ENCODE peak calls at places on chromosomes 7 and 10, in six cellular contexts. G, F, A, N, V and C are unnamed samples.

GRCh38 chr10:31404640-31405039 is 85.6 kb downstream of the ZEB1 start:
- ATAC-seq in G (no peak), F (peak), A (no peak), N (no peak), V (no peak), C (no peak)

GRCh38 chr10:30384791-30385201 is 35.7 kb upstream of the MTPAP start:
- ATAC-seq in G (no peak), F (peak), A (peak), N (peak), V (peak), C (no peak)

GRCh38 chr7:22488643-22489462 is 11.1 kb downstream of the STEAP1B start:
- ATAC-seq in G (peak), F (peak), A (peak), N (peak), V (peak), C (peak)

GRCh38 chr10:79418274-79418673 is 27.1 kb downstream of the ZCCHC24 start:
- ATAC-seq in G (no peak), F (no peak), A (no peak), N (no peak), V (no peak), C (no peak)

GRCh38 chr7:80136276-80137045 is 1.8 kb downstream of the GNAI1 start:
- ATAC-seq in G (no peak), F (no peak), A (no peak), N (no peak), V (no peak), C (no peak)

GRCh38 chr7:32357535-32358277 is 132.5 kb downstream of the LSM5 start:
- ATAC-seq in G (no peak), F (no peak), A (peak), N (peak), V (peak), C (no peak)

GRCh38 chr7:24720283-24720682 is 37.0 kb downstream of the GSDME start:
- ATAC-seq in G (no peak), F (no peak), A (no peak), N (no peak), V (no peak), C (no peak)

GRCh38 chr7:25311346-25311745 is 83.1 kb upstream of the NPVF start:
- ATAC-seq in G (no peak), F (no peak), A (no peak), N (no peak), V (no peak), C (no peak)

GRCh38 chr7:77354484-77354883 is 61.7 kb downstream of the GSAP start:
- ATAC-seq in G (no peak), F (no peak), A (no peak), N (no peak), V (no peak), C (no peak)

GRCh38 chr7:29935111-29935510 is 54.5 kb downstream of the SCRN1 start:
- ATAC-seq in G (no peak), F (no peak), A (no peak), N (no peak), V (no peak), C (no peak)

GRCh38 chr10:96269438-96270300 is 1.7 kb downstream of the BLNK start:
- ATAC-seq in G (no peak), F (no peak), A (no peak), N (no peak), V (no peak), C (no peak)

GRCh38 chr10:122127943-122128342 is 139.0 kb downstream of the TACC2 start:
- ATAC-seq in G (peak), F (no peak), A (no peak), N (no peak), V (peak), C (peak)

GRCh38 chr10:33837736-33838135 is 503.3 kb upstream of the NRP1 start:
- ATAC-seq in G (no peak), F (no peak), A (peak), N (no peak), V (no peak), C (no peak)

GRCh38 chr10:94131885-94132284 is 138.2 kb downstream of the PLCE1 start:
- ATAC-seq in G (no peak), F (no peak), A (no peak), N (no peak), V (no peak), C (no peak)

GRCh38 chr7:43649755-43650274 is 66.9 kb downstream of the STK17A start:
- ATAC-seq in G (peak), F (no peak), A (no peak), N (no peak), V (peak), C (no peak)

GRCh38 chr7:154372106-154372505 is 319.9 kb downstream of the DPP6 start:
- ATAC-seq in G (no peak), F (no peak), A (no peak), N (peak), V (no peak), C (no peak)

GRCh38 chr10:576130-576465 is 113.4 kb downstream of the DIP2C start:
- ATAC-seq in G (peak), F (no peak), A (no peak), N (no peak), V (no peak), C (peak)

GRCh38 chr10:114697061-114697598 is 39.1 kb upstream of the ABLIM1 start:
- ATAC-seq in G (peak), F (no peak), A (peak), N (no peak), V (peak), C (peak)

GRCh38 chr10:48965460-48965859 is 25.8 kb upstream of the LRRC18 start:
- ATAC-seq in G (no peak), F (no peak), A (no peak), N (no peak), V (no peak), C (no peak)

GRCh38 chr7:35437619-35438275 is 183.8 kb upstream of the TBX20 start:
- ATAC-seq in G (no peak), F (no peak), A (no peak), N (no peak), V (no peak), C (no peak)

GRCh38 chr7:74325230-74325565 is 36.0 kb downstream of the CLIP2 start:
- ATAC-seq in G (peak), F (no peak), A (no peak), N (no peak), V (no peak), C (no peak)

GRCh38 chr7:45575501-45576248 is 1.5 kb downstream of the ADCY1 start:
- ATAC-seq in G (peak), F (peak), A (no peak), N (peak), V (no peak), C (no peak)

GRCh38 chr10:78283069-78283682 is 249.5 kb downstream of the RPS24 start:
- ATAC-seq in G (no peak), F (peak), A (no peak), N (peak), V (peak), C (no peak)

DNA sequence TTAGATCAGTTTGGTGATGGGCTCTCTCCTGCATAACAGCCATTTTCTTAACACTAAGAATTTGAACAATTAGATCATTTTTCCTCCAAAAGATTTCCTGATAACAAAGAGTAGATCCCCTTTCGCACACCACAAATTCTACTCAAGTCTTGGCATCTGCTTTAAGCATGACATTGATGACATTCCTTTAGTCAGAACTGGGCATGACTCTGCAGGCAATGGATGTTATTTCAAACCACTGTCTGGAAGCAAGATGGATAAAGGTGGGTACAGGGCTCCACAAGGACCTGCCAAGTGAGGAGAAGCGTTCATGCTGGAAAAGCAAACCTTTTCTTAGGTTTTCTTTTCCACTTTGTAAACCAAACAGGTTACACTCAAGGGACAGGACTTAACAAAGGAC is 123.5 kb downstream of the GLCCI1 start:
- ATAC-seq in G (no peak), F (no peak), A (no peak), N (no peak), V (no peak), C (no peak)
- TF ChIP-seq POLR2AphosphoS5 in G (no peak), F (no peak), A (no peak), N (no peak), V (no peak), C (no peak)

GRCh38 chr10:110007701-110008517 is at the start of gene ADD3:
- ATAC-seq in G (peak), F (peak), A (peak), N (peak), V (peak), C (peak)
- TF ChIP-seq POLR2AphosphoS5 in G (peak), F (peak), A (peak), N (peak), V (no peak), C (peak)

GRCh38 chr10:66862687-66863290 is 63.0 kb upstream of the LRRTM3 start:
- ATAC-seq in G (no peak), F (no peak), A (no peak), N (no peak), V (no peak), C (no peak)

DNA sequence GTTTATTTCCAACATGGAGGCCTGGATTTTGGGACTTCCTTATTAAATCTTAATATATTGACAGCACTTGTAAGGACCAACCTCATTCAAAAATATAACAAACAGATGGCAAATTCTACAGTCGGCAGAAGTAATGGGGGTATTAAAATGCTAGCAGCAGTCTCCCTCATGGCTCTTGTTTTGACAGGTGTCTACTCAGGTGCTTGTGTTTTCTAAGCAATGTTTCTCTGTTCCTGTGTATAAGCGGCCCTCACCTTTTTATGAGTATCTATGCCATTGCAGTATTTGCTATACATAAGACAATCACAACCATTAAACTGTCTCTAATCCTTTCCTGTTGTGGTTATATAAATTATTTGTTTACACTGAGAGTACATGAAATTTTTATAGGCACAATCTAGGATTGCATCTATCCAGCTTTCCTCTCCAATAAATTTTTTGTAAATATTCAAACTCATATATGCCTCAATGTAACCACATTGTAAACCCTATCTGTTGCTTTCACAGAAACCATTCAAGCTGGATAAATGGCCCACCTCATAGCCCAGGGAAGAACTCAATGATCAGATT is 65.4 kb upstream of the LRRTM3 start:
- ATAC-seq in G (no peak), F (no peak), A (no peak), N (no peak), V (no peak), C (no peak)
- TF ChIP-seq POLR2AphosphoS5 in G (no peak), F (no peak), A (no peak), N (no peak), V (no peak), C (no peak)

DNA sequence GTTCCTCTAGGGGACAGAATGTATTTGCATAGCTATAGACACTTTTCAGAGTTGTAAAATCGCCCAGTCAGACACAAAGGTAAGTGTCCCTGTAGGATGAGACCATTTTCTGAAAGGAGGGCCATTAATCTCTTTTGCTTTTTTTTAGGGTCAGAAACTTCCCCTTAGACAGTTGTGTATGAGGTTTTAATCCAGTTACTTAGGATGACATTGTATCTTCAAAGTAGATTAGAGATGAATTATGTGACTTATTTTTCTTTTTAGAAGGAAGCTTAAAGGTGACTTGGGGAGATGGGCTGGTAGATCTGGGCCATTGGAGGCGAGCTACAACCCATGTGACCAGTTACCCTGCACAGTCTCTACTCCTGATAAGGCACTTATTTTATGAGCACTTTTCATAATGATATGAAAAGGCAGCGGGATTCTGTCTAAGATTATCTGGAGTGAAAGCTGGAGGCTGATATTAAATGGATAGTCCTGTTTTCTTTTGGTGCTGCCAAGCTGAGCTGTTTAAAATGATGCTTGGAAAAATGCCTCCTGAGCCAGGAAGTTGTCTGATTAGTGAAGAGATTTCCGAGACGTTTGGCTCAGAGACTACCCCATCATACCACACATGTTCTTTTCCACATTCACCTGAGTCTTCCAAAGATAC is 264.3 kb downstream of the AUTS2 start:
- ATAC-seq in G (no peak), F (no peak), A (no peak), N (no peak), V (no peak), C (no peak)
- TF ChIP-seq POLR2AphosphoS5 in G (no peak), F (no peak), A (no peak), N (no peak), V (no peak), C (no peak)